ENCODE peak calls at places on chromosomes 4 and X, in six cellular contexts. D is M059J, T is astrocyte of the spinal cord, H is AG09309, A is AG08395, V is stomach. Y is an unnamed sample.
A peak's percentile ranks its signal among the peaks of the same experiment; 100 is the strongest.

GRCh38 chr4:183788308-183788707 is 116.8 kb upstream of the STOX2 start:
- DNase-seq in V (no peak), D (no peak), A (no peak), T (no peak), H (no peak), Y (no peak)

GRCh38 chr4:101191302-101192098 is 155.8 kb downstream of the PPP3CA start:
- DNase-seq in T (peak; percentile 91), D (peak; percentile 82), A (peak; percentile 73), V (peak; percentile 73), H (peak; percentile 53), Y (no peak)

GRCh38 chr4:27692098-27692679 is 831.5 kb downstream of the STIM2 start:
- DNase-seq in V (no peak), H (peak; percentile 31), A (no peak), T (peak; percentile 36), D (peak; percentile 41), Y (no peak)

GRCh38 chrX:40389555-40389954 is 191.2 kb upstream of the ATP6AP2 start:
- DNase-seq in T (no peak), D (no peak), A (no peak), V (no peak), H (no peak), Y (no peak)

GRCh38 chr4:140448830-140449229 is 21.4 kb upstream of the CLGN start:
- DNase-seq in T (peak; percentile 15), H (no peak), V (no peak), D (peak; percentile 28), A (no peak), Y (no peak)

GRCh38 chr4:152290522-152290921 is 245.4 kb downstream of the FBXW7 start:
- DNase-seq in H (no peak), V (no peak), D (no peak), T (no peak), A (no peak), Y (no peak)

GRCh38 chrX:13494562-13494961 is 74.8 kb upstream of the EGFL6 start:
- DNase-seq in T (no peak), A (no peak), V (no peak), H (no peak), D (no peak), Y (no peak)

GRCh38 chr4:721261-722171 is 15.9 kb downstream of the PCGF3 start:
- DNase-seq in D (peak; percentile 21), T (no peak), H (no peak), A (peak; percentile 55), V (no peak), Y (no peak)

GRCh38 chrX:138745215-138745614 is 33.7 kb upstream of the FGF13 start:
- DNase-seq in A (peak; percentile 61), D (peak; percentile 53), T (peak; percentile 45), H (no peak), V (no peak), Y (no peak)

GRCh38 chrX:130110379-130111219 is at the start of gene ELF4:
- DNase-seq in V (peak; percentile 66), T (peak; percentile 43), A (peak; percentile 59), H (no peak), D (peak; percentile 80), Y (no peak)

GRCh38 chr4:25367877-25368276 is 9.2 kb upstream of the ANAPC4 start:
- DNase-seq in T (no peak), H (no peak), A (no peak), D (no peak), V (no peak), Y (no peak)

GRCh38 chr4:39406763-39407583 is at the start of gene KLB:
- DNase-seq in A (no peak), V (no peak), H (no peak), T (no peak), D (no peak), Y (no peak)